ENCODE peak calls at places on chromosomes 13 and 19, in seven cellular contexts. T is heart right ventricle, K is fibroblast of pulmonary artery, Z is fibroblast of the aortic adventitia, D is colonic mucosa, Y is cardiac fibroblast, W is osteoblast. U is an unnamed sample.

GRCh38 chr19:6312018-6312417 is 21.4 kb downstream of the ACER1 start:
- DNase-seq in K (no peak), D (no peak), Z (no peak), T (no peak), W (peak), Y (no peak), U (no peak)

GRCh38 chr13:40692946-40693345 is 26.5 kb upstream of the FOXO1 start:
- DNase-seq in W (no peak), Z (peak), K (no peak), T (no peak), D (no peak), Y (peak), U (peak)

GRCh38 chr19:4448147-4448985 is 9.2 kb downstream of the UBXN6 start:
- DNase-seq in D (no peak), T (no peak), W (peak), Z (no peak), Y (no peak), K (no peak), U (no peak)

GRCh38 chr19:1491114-1491848 is at the start of gene REEP6:
- DNase-seq in K (no peak), Y (no peak), D (no peak), T (no peak), W (no peak), Z (no peak), U (no peak)

GRCh38 chr19:8004723-8005513 is 523 bp downstream of the ELAVL1 start:
- DNase-seq in Z (peak), T (no peak), D (no peak), K (peak), W (peak), Y (peak), U (no peak)

GRCh38 chr13:48535791-48536190 is 2.9 kb upstream of the RCBTB2 start:
- DNase-seq in W (no peak), Y (no peak), T (no peak), K (no peak), D (no peak), Z (no peak), U (no peak)

GRCh38 chr19:51724543-51724942 is 752 bp upstream of the HAS1 start:
- DNase-seq in Z (peak), D (no peak), K (no peak), W (peak), T (no peak), Y (peak), U (no peak)

GRCh38 chr13:40221460-40222201 is 444.8 kb downstream of the FOXO1 start:
- DNase-seq in Y (peak), W (no peak), K (peak), Z (peak), T (no peak), D (no peak), U (peak)

GRCh38 chr13:90416519-90416918 is 931.0 kb upstream of the MIR17HG start:
- DNase-seq in Z (peak), Y (peak), D (no peak), K (peak), W (no peak), T (no peak), U (peak)

GRCh38 chr13:46778095-46778494 is 18.9 kb downstream of the ESD start:
- DNase-seq in D (no peak), T (no peak), W (no peak), K (no peak), Z (no peak), Y (no peak), U (peak)

GRCh38 chr19:56367829-56368711 is 25.3 kb downstream of the ZNF582 start:
- DNase-seq in D (peak), T (peak), W (peak), Z (peak), Y (peak), K (peak), U (peak)

GRCh38 chr19:54395685-54396084 is 19.6 kb upstream of the TTYH1 start:
- DNase-seq in K (no peak), T (no peak), W (no peak), Z (no peak), D (no peak), Y (no peak), U (no peak)
- H3K4me3 ChIP-seq in K (no peak), T (no peak), W (no peak), Z (no peak), D (no peak), Y (no peak), U (no peak)

GRCh38 chr19:53865918-53866696 is 1.6 kb upstream of the MYADM start:
- DNase-seq in D (peak), Y (peak), K (peak), W (peak), T (peak), Z (peak), U (peak)
- H3K4me3 ChIP-seq in D (peak), Y (peak), K (peak), W (peak), T (peak), Z (peak), U (no peak)

GRCh38 chr13:96090240-96091101 is 564 bp downstream of the HS6ST3 start:
- DNase-seq in Z (no peak), D (no peak), T (peak), W (peak), Y (peak), K (no peak), U (no peak)
- H3K4me3 ChIP-seq in Z (peak), D (peak), T (no peak), W (peak), Y (peak), K (peak), U (peak)

GRCh38 chr13:30906411-30906990 is 430 bp downstream of the MEDAG start:
- DNase-seq in K (no peak), Y (no peak), T (peak), D (no peak), W (peak), Z (peak), U (no peak)
- H3K4me3 ChIP-seq in K (peak), Y (peak), T (peak), D (peak), W (peak), Z (peak), U (no peak)

DNA sequence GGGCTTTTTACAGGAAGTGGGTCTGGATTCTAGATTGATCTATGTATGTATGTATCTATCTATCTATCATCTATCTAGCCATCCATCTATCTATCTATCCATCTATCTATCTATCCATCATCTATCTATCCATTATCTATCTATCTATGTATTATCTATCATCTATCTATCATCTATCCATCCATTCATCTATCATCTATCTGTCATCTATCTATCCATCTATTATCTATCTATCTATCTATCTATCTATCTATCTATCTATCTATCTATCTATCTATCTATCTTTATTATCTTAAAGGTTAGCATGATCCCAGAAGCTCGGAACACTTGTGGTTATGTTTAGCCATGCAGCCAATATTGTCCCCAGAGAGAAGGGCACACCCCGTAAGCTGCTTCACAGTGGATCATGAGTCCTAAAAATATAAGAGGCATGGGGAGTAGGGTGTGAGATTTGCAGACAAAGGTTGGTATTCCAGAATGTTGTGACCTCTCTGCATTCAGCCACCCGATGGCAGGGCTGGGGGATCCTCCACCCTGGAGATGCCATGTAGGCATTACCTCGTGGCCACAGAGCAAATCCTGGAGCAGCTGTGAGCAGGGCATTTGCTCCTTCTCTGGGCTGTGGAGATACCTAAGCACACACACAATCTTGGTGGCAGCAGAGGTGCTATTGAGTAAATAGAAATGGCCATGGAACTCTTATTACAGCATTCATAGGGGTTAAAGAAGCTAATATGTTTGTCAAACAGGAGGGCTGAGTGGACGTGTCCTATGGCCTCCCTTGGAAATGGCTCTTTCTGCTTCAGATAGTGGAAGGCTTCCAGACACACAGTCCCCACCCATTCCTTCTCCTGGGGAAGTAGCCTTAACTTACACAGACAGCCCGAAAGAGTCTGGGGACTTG is 310.0 kb upstream of the TSHZ3 start:
- DNase-seq in Z (no peak), Y (no peak), K (no peak), W (no peak), T (no peak), D (no peak), U (no peak)
- H3K4me3 ChIP-seq in Z (no peak), Y (no peak), K (no peak), W (no peak), T (no peak), D (no peak), U (no peak)

GRCh38 chr13:29429496-29429895 is 166.0 kb downstream of the SLC7A1 start:
- DNase-seq in K (no peak), W (no peak), Z (peak), Y (peak), D (no peak), T (no peak), U (no peak)

GRCh38 chr13:29428992-29429315 is 166.5 kb downstream of the SLC7A1 start:
- DNase-seq in D (no peak), Y (no peak), Z (no peak), T (no peak), K (no peak), W (no peak), U (no peak)

GRCh38 chr13:29423050-29423449 is 172.4 kb downstream of the SLC7A1 start:
- DNase-seq in Z (no peak), Y (no peak), K (no peak), W (no peak), D (no peak), T (no peak), U (no peak)

GRCh38 chr13:29428310-29428991 is 167.0 kb downstream of the SLC7A1 start:
- DNase-seq in W (no peak), Y (peak), D (no peak), K (no peak), Z (no peak), T (peak), U (peak)

GRCh38 chr13:29427937-29428309 is 167.6 kb downstream of the SLC7A1 start:
- DNase-seq in T (no peak), Y (no peak), Z (no peak), D (no peak), K (no peak), W (no peak), U (no peak)
- H3K4me3 ChIP-seq in T (peak), Y (no peak), Z (peak), D (no peak), K (no peak), W (peak), U (peak)

GRCh38 chr19:38304352-38304865 is 358 bp downstream of the C19orf33 start:
- DNase-seq in T (no peak), Y (no peak), D (no peak), K (no peak), Z (no peak), W (no peak), U (no peak)
- H3K4me3 ChIP-seq in T (no peak), Y (no peak), D (peak), K (no peak), Z (no peak), W (no peak), U (peak)

GRCh38 chr13:27006519-27007161 is 165.0 kb downstream of the USP12 start:
- DNase-seq in W (peak), Z (peak), K (peak), T (no peak), D (peak), Y (peak), U (peak)
- H3K4me3 ChIP-seq in W (peak), Z (peak), K (peak), T (peak), D (peak), Y (peak), U (peak)

GRCh38 chr19:14978377-14978776 is 1.3 kb downstream of the SLC1A6 start:
- DNase-seq in T (no peak), D (no peak), W (no peak), K (no peak), Z (no peak), Y (no peak), U (peak)

GRCh38 chr19:14977128-14977527 is 2.5 kb downstream of the SLC1A6 start:
- DNase-seq in D (no peak), W (no peak), Z (no peak), K (no peak), Y (no peak), T (no peak), U (no peak)

GRCh38 chr19:14974488-14974887 is 5.2 kb downstream of the SLC1A6 start:
- DNase-seq in D (no peak), K (no peak), Y (no peak), W (no peak), Z (no peak), T (no peak), U (no peak)

GRCh38 chr19:14979136-14979497 is 547 bp downstream of the SLC1A6 start:
- DNase-seq in T (no peak), D (no peak), K (no peak), Z (no peak), Y (no peak), W (peak), U (no peak)

GRCh38 chr19:14979498-14980255 is at the start of gene SLC1A6:
- DNase-seq in Z (no peak), Y (no peak), K (no peak), T (no peak), W (peak), D (no peak), U (peak)
- H3K4me3 ChIP-seq in Z (no peak), Y (no peak), K (no peak), T (no peak), W (no peak), D (no peak), U (peak)